ENCODE peak calls at places on chromosome 5, in eight cellular contexts. One of them, this sample, is unnamed.

GRCh38 chr5:119036101-119036762 is 34.7 kb upstream of the DMXL1 start:
- DNase-seq in stimulated activated naive CD4-positive, alpha-beta T cell: no peak
- DNase-seq in cardiac muscle cell: peak
- DNase-seq in KBM-7: no peak
- DNase-seq in GM12892: no peak
- DNase-seq in iPS-NIHi11: no peak
- DNase-seq in islet precursor cell: no peak
- DNase-seq in PC-9: no peak
- DNase-seq in this sample: no peak

GRCh38 chr5:80094339-80094738 is 59.2 kb downstream of the THBS4 start:
- DNase-seq in KBM-7: no peak
- DNase-seq in GM12892: no peak
- DNase-seq in PC-9: no peak
- DNase-seq in cardiac muscle cell: no peak
- DNase-seq in islet precursor cell: no peak
- DNase-seq in stimulated activated naive CD4-positive, alpha-beta T cell: no peak
- DNase-seq in iPS-NIHi11: no peak
- DNase-seq in this sample: no peak

GRCh38 chr5:65760504-65761275 is 38.7 kb downstream of the NLN start:
- DNase-seq in GM12892: no peak
- DNase-seq in KBM-7: peak
- DNase-seq in islet precursor cell: no peak
- DNase-seq in iPS-NIHi11: no peak
- DNase-seq in cardiac muscle cell: peak
- DNase-seq in stimulated activated naive CD4-positive, alpha-beta T cell: peak
- DNase-seq in PC-9: peak
- DNase-seq in this sample: peak

GRCh38 chr5:170307575-170308465 is 10.2 kb upstream of the LCP2 start:
- DNase-seq in stimulated activated naive CD4-positive, alpha-beta T cell: no peak
- DNase-seq in cardiac muscle cell: peak
- DNase-seq in islet precursor cell: peak
- DNase-seq in GM12892: no peak
- DNase-seq in iPS-NIHi11: no peak
- DNase-seq in KBM-7: no peak
- DNase-seq in PC-9: peak
- DNase-seq in this sample: no peak

GRCh38 chr5:9477537-9477936 is 68.3 kb downstream of the SEMA5A start:
- DNase-seq in KBM-7: no peak
- DNase-seq in GM12892: no peak
- DNase-seq in iPS-NIHi11: no peak
- DNase-seq in PC-9: no peak
- DNase-seq in stimulated activated naive CD4-positive, alpha-beta T cell: no peak
- DNase-seq in cardiac muscle cell: no peak
- DNase-seq in islet precursor cell: no peak
- DNase-seq in this sample: no peak

GRCh38 chr5:138986186-138986775 is 111.1 kb upstream of the LRRTM2 start:
- DNase-seq in iPS-NIHi11: no peak
- DNase-seq in stimulated activated naive CD4-positive, alpha-beta T cell: no peak
- DNase-seq in PC-9: no peak
- DNase-seq in cardiac muscle cell: peak
- DNase-seq in KBM-7: no peak
- DNase-seq in GM12892: no peak
- DNase-seq in islet precursor cell: peak
- DNase-seq in this sample: no peak

GRCh38 chr5:87944553-87945320 is 323.9 kb downstream of the TMEM161B start:
- DNase-seq in stimulated activated naive CD4-positive, alpha-beta T cell: no peak
- DNase-seq in KBM-7: no peak
- DNase-seq in cardiac muscle cell: no peak
- DNase-seq in islet precursor cell: peak
- DNase-seq in PC-9: no peak
- DNase-seq in iPS-NIHi11: peak
- DNase-seq in GM12892: no peak
- DNase-seq in this sample: peak

GRCh38 chr5:143882520-143882919 is 70.6 kb downstream of the HMHB1 start:
- DNase-seq in GM12892: no peak
- DNase-seq in stimulated activated naive CD4-positive, alpha-beta T cell: no peak
- DNase-seq in cardiac muscle cell: peak
- DNase-seq in PC-9: no peak
- DNase-seq in islet precursor cell: no peak
- DNase-seq in KBM-7: no peak
- DNase-seq in iPS-NIHi11: no peak
- DNase-seq in this sample: no peak

GRCh38 chr5:86968311-86968753 is 299.4 kb upstream of the RASA1 start:
- DNase-seq in PC-9: no peak
- DNase-seq in stimulated activated naive CD4-positive, alpha-beta T cell: no peak
- DNase-seq in GM12892: no peak
- DNase-seq in KBM-7: peak
- DNase-seq in iPS-NIHi11: no peak
- DNase-seq in cardiac muscle cell: peak
- DNase-seq in islet precursor cell: peak
- DNase-seq in this sample: peak